ENCODE peak calls at places on chromosome 20, in ten cellular contexts. N is mesenchymal stem cell; S is CD8-positive, alpha-beta T cell; G is sigmoid colon; H is psoas muscle; V is MM.1S; J is GM12878; T is GM23248; M is neural progenitor cell; F is Peyer's patch. W is an unnamed sample.

GRCh38 chr20:48425776-48426175 is 402.0 kb downstream of the PREX1 start:
- DNase-seq in H (no peak), F (no peak), V (no peak), J (no peak), T (no peak), M (peak; percentile 70), N (no peak), S (no peak), G (no peak), W (no peak)

GRCh38 chr20:52191132-52191435 is 495 bp downstream of the ZFP64 start:
- DNase-seq in V (no peak), M (no peak), T (no peak), N (peak; percentile 47), F (no peak), J (no peak), S (peak; percentile 5), G (no peak), H (no peak), W (no peak)

GRCh38 chr20:45933231-45934045 is 1.0 kb upstream of the PCIF1 start:
- DNase-seq in V (peak; percentile 76), H (peak; percentile 82), J (peak; percentile 38), S (peak; percentile 59), M (peak; percentile 89), N (peak; percentile 76), F (peak; percentile 73), T (peak; percentile 83), G (peak; percentile 89), W (peak; percentile 75)

GRCh38 chr20:6707231-6707870 is 60.1 kb upstream of the BMP2 start:
- DNase-seq in T (peak; percentile 13), G (no peak), S (no peak), V (no peak), M (no peak), N (peak; percentile 46), J (no peak), F (no peak), H (no peak), W (no peak)

GRCh38 chr20:38473353-38473795 is 731 bp downstream of the RALGAPB start:
- DNase-seq in F (no peak), V (peak; percentile 37), N (peak; percentile 45), T (peak; percentile 62), H (no peak), S (no peak), J (no peak), G (no peak), M (peak; percentile 11), W (no peak)

GRCh38 chr20:8474027-8474668 is 342.1 kb downstream of the PLCB1 start:
- DNase-seq in G (no peak), V (no peak), S (no peak), H (no peak), M (no peak), N (no peak), F (no peak), T (no peak), J (no peak), W (no peak)

GRCh38 chr20:36744764-36745191 is 1.1 kb downstream of the NDRG3 start:
- DNase-seq in M (peak; percentile 21), N (no peak), V (no peak), F (no peak), G (no peak), S (no peak), T (peak; percentile 79), J (no peak), H (peak; percentile 87), W (no peak)

GRCh38 chr20:10492065-10492464 is 57.0 kb downstream of the SLX4IP start:
- DNase-seq in V (no peak), J (no peak), G (no peak), N (peak; percentile 60), F (no peak), T (peak; percentile 51), S (no peak), H (no peak), M (no peak), W (no peak)

GRCh38 chr20:60812561-60812960 is 439.5 kb upstream of the CDH4 start:
- DNase-seq in G (no peak), S (no peak), T (no peak), F (no peak), N (no peak), M (no peak), H (no peak), V (no peak), J (no peak), W (no peak)

GRCh38 chr20:13718161-13718560 is 66.6 kb downstream of the ESF1 start:
- DNase-seq in J (peak; percentile 11), M (no peak), V (no peak), F (no peak), G (no peak), N (no peak), H (no peak), S (no peak), T (no peak), W (no peak)

GRCh38 chr20:3209023-3209945 is at the start of gene ITPA:
- DNase-seq in S (peak; percentile 62), F (peak; percentile 53), J (no peak), T (peak; percentile 64), H (peak; percentile 70), M (peak; percentile 73), G (no peak), V (peak; percentile 52), N (peak; percentile 63), W (peak; percentile 41)

GRCh38 chr20:43955244-43956191 is 40.9 kb downstream of the TOX2 start:
- DNase-seq in T (peak; percentile 97), V (peak; percentile 83), N (peak; percentile 89), S (peak; percentile 57), M (no peak), J (peak; percentile 73), F (no peak), G (no peak), H (no peak), W (peak; percentile 8)

DNA sequence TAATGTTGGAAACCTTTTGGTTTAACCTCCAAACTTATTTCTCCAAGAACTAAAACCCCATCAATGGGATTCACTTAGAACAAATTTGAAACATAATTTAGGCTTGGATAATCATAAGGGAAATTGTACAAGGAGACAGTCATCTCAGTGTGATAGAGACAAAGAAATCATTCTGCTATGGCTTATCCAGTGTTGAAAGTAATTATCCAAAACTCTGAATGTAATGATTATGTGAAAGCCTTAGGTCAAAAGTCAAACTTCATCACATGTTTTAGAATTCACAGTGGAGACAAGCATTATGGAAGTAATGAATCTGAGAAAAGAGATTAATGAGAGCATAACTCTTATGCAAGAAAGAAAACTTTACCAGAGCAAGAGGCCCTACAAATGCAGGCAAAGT is 20.0 kb downstream of the MC3R start:
- DNase-seq in F (no peak), G (no peak), N (no peak), S (no peak), T (no peak), H (no peak), J (no peak), V (no peak), M (no peak), W (no peak)
- H3K9me3 ChIP-seq in F (no peaks in the 10 kb centered on the region), G (no peaks in the 10 kb centered on the region), N (no peaks in the 10 kb centered on the region), S (no peaks in the 10 kb centered on the region), T (no peaks in the 10 kb centered on the region), H (no peaks in the 10 kb centered on the region), J (no peaks in the 10 kb centered on the region), V (no peaks in the 10 kb centered on the region), M (no peaks in the 10 kb centered on the region), W (no peaks in the 10 kb centered on the region)

GRCh38 chr20:19823971-19824370 is 65.9 kb downstream of the RIN2 start:
- DNase-seq in F (no peak), J (no peak), M (no peak), H (no peak), V (no peak), N (no peak), G (no peak), T (no peak), S (no peak), W (no peak)

GRCh38 chr20:19823216-19823615 is 65.2 kb downstream of the RIN2 start:
- DNase-seq in H (no peak), J (no peak), S (no peak), N (no peak), T (no peak), V (no peak), F (no peak), M (no peak), G (no peak), W (no peak)

GRCh38 chr20:19827818-19828217 is 69.8 kb downstream of the RIN2 start:
- DNase-seq in S (no peak), T (no peak), V (peak; percentile 33), H (no peak), G (no peak), M (no peak), F (no peak), N (no peak), J (no peak), W (no peak)

GRCh38 chr20:19826179-19826914 is 68.3 kb downstream of the RIN2 start:
- DNase-seq in T (no peak), G (no peak), N (no peak), H (no peak), S (no peak), J (no peak), V (no peak), M (no peak), F (no peak), W (no peak)

DNA sequence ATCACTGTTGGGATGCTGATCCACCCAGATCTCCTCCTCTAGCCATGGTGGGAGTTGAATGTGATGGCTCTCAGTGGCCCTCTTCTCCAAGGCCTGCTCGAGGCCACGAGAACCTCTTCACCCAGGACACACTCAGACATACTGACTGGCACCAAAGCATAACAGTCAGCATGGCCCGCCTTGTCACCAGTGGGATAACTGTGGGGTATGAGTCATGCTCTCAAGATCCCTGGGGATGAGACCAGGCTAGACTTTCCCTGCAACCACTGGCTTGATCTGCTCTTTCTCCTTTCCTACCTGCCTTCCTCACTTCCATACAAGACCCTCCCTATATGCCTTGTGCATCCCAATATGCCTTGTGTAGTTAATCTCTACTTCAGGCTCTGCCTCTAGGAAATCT is 66.8 kb downstream of the RIN2 start:
- DNase-seq in J (no peak), S (no peak), T (peak; percentile 58), F (no peak), V (no peak), H (no peak), N (peak; percentile 67), M (no peak), G (no peak), W (no peak)
- H3K9me3 ChIP-seq in J (no peaks in the 10 kb centered on the region), S (no peaks in the 10 kb centered on the region), T (no peaks in the 10 kb centered on the region), F (no peaks in the 10 kb centered on the region), V (no peaks in the 10 kb centered on the region), H (no peaks in the 10 kb centered on the region), N (no peaks in the 10 kb centered on the region), M (no peaks in the 10 kb centered on the region), G (no peaks in the 10 kb centered on the region), W (no peaks in the 10 kb centered on the region)

DNA sequence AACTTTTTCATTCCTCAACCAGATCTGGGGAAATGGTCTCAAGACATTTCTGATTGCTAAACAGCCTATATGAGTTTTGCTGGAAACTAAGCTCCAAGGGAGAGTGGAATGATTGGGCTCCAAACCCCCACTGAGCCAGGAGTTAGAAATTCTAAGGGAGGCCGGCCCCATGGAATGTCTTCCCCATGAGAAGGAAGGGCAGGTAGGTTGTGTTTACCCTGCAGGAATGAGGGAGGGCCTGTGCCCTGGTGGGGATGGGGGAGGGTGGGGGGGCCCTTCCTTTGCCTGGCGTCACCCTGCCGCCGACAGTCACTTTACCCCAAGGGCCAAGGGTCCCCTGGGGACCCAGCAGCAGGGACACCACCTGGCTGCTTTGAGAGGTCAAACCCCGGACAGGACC is 298.9 kb downstream of the TFAP2C start:
- DNase-seq in F (no peak), N (no peak), V (no peak), T (no peak), M (peak; percentile 35), G (peak; percentile 8), H (no peak), S (no peak), J (no peak), W (no peak)
- H3K9me3 ChIP-seq in F (no peaks in the 10 kb centered on the region), N (no peaks in the 10 kb centered on the region), V (no peaks in the 10 kb centered on the region), T (no peaks in the 10 kb centered on the region), M (no peaks in the 10 kb centered on the region), G (no peaks in the 10 kb centered on the region), H (no peaks in the 10 kb centered on the region), S (no peaks in the 10 kb centered on the region), J (no peaks in the 10 kb centered on the region), W (no peaks in the 10 kb centered on the region)

GRCh38 chr20:62215020-62215990 is 4.8 kb downstream of the HRH3 start:
- DNase-seq in T (no peak), J (no peak), M (no peak), S (no peak), G (no peak), V (no peak), F (no peak), H (no peak), N (no peak), W (no peak)
- H3K9me3 ChIP-seq in T (no peaks in the 10 kb centered on the region), J (no peaks in the 10 kb centered on the region), M (no peaks in the 10 kb centered on the region), S (no peaks in the 10 kb centered on the region), G (no peaks in the 10 kb centered on the region), V (no peaks in the 10 kb centered on the region), F (no peaks in the 10 kb centered on the region), H (no peaks in the 10 kb centered on the region), N (no peaks in the 10 kb centered on the region), W (no peaks in the 10 kb centered on the region)

W was measured in CD8-positive, alpha-beta memory T cell.